ENCODE peak calls at places on chromosomes 13 and 19, in eight cellular contexts. C is heart right ventricle; N is breast epithelium; I is CD8-positive, alpha-beta T cell; Z is thoracic aorta; T is RWPE1; U is adrenal gland; R is colonic mucosa. E is an unnamed sample.

GRCh38 chr19:58406818-58407657 is 1.4 kb upstream of the ZNF584 start:
- DNase-seq in C (no peak), N (no peak), I (no peak), Z (no peak), T (no peak), U (no peak), R (no peak), E (no peak)

GRCh38 chr19:18397242-18398202 is at the start of gene LRRC25:
- DNase-seq in C (no peak), N (no peak), I (no peak), Z (no peak), T (no peak), U (no peak), R (no peak), E (no peak)

GRCh38 chr13:109605846-109606245 is 180.5 kb downstream of the IRS2 start:
- DNase-seq in C (no peak), N (no peak), I (no peak), Z (no peak), T (no peak), U (no peak), R (no peak), E (no peak)

GRCh38 chr19:40776966-40777794 is 867 bp upstream of the RAB4B start:
- DNase-seq in C (peak; percentile 95), N (peak; percentile 85), I (peak; percentile 92), Z (peak; percentile 87), T (peak; percentile 90), U (peak; percentile 90), R (peak; percentile 95), E (peak; percentile 95)

GRCh38 chr19:30149300-30149699 is 207.3 kb downstream of the URI1 start:
- DNase-seq in C (no peak), N (no peak), I (no peak), Z (no peak), T (no peak), U (no peak), R (no peak), E (no peak)

GRCh38 chr13:31522431-31522830 is 216.9 kb upstream of the RXFP2 start:
- DNase-seq in C (no peak), N (no peak), I (no peak), Z (no peak), T (no peak), U (no peak), R (no peak), E (no peak)

GRCh38 chr19:19064811-19065745 is 1.3 kb downstream of the SLC25A42 start:
- DNase-seq in C (no peak), N (no peak), I (peak; percentile 27), Z (no peak), T (peak; percentile 14), U (no peak), R (peak; percentile 47), E (no peak)

GRCh38 chr13:74288361-74288911 is 154.2 kb upstream of the KLF12 start:
- DNase-seq in C (peak; percentile 53), N (no peak), I (peak; percentile 34), Z (no peak), T (no peak), U (no peak), R (peak; percentile 46), E (no peak)

GRCh38 chr13:51556740-51557139 is 27.5 kb upstream of the WDFY2 start:
- DNase-seq in C (no peak), N (no peak), I (no peak), Z (no peak), T (peak; percentile 53), U (no peak), R (no peak), E (no peak)

GRCh38 chr13:51479199-51479523 is 26.3 kb upstream of the INTS6 start:
- DNase-seq in C (no peak), N (no peak), I (no peak), Z (no peak), T (peak; percentile 59), U (no peak), R (no peak), E (no peak)

GRCh38 chr13:49399801-49400472 is 43.9 kb downstream of the CAB39L start:
- DNase-seq in C (no peak), N (no peak), I (no peak), Z (no peak), T (no peak), U (no peak), R (no peak), E (no peak)

GRCh38 chr19:35153701-35154534 is 617 bp upstream of the FXYD5 start:
- DNase-seq in C (no peak), N (no peak), I (peak; percentile 78), Z (no peak), T (peak; percentile 49), U (no peak), R (peak; percentile 50), E (peak; percentile 83)

GRCh38 chr13:26558074-26558805 is 757 bp downstream of the WASF3 start:
- DNase-seq in C (no peak), N (no peak), I (no peak), Z (no peak), T (peak; percentile 12), U (peak; percentile 24), R (peak; percentile 22), E (peak; percentile 64)

GRCh38 chr19:5063873-5064645 is 95.1 kb downstream of the KDM4B start:
- DNase-seq in C (no peak), N (no peak), I (no peak), Z (no peak), T (no peak), U (no peak), R (no peak), E (no peak)

GRCh38 chr13:87872813-87873212 is 201.6 kb downstream of the SLITRK5 start:
- DNase-seq in C (no peak), N (no peak), I (no peak), Z (no peak), T (no peak), U (no peak), R (no peak), E (no peak)

GRCh38 chr13:47859129-47859528 is 141.9 kb downstream of the SUCLA2 start:
- DNase-seq in C (no peak), N (no peak), I (no peak), Z (no peak), T (no peak), U (no peak), R (no peak), E (no peak)

GRCh38 chr13:109985871-109986270 is 199.5 kb upstream of the IRS2 start:
- DNase-seq in C (no peak), N (no peak), I (no peak), Z (no peak), T (no peak), U (no peak), R (no peak), E (no peak)

GRCh38 chr19:7862413-7862951 is 11.7 kb downstream of the PRR36 start:
- DNase-seq in C (peak; percentile 43), N (peak; percentile 65), I (peak; percentile 59), Z (no peak), T (peak; percentile 80), U (peak; percentile 90), R (peak; percentile 87), E (no peak)

GRCh38 chr13:87684850-87685735 is 13.9 kb downstream of the SLITRK5 start:
- DNase-seq in C (no peak), N (no peak), I (no peak), Z (no peak), T (no peak), U (no peak), R (no peak), E (no peak)

GRCh38 chr19:40740747-40741146 is 9.5 kb downstream of the ACTMAP start:
- DNase-seq in C (peak; percentile 65), N (no peak), I (no peak), Z (peak; percentile 44), T (no peak), U (no peak), R (peak; percentile 45), E (no peak)

GRCh38 chr19:38666662-38667448 is 19.4 kb downstream of the ACTN4 start:
- DNase-seq in C (peak; percentile 76), N (peak; percentile 65), I (no peak), Z (no peak), T (no peak), U (peak; percentile 84), R (no peak), E (no peak)

GRCh38 chr13:47420568-47420967 is 523.7 kb upstream of the HTR2A start:
- DNase-seq in C (no peak), N (no peak), I (no peak), Z (no peak), T (no peak), U (peak; percentile 41), R (no peak), E (no peak)

GRCh38 chr19:45646345-45646698 is 7.1 kb upstream of the EML2 start:
- DNase-seq in C (no peak), N (no peak), I (no peak), Z (no peak), T (no peak), U (no peak), R (no peak), E (no peak)
- H3K27ac ChIP-seq in C (no peak overlapping the region), N (no peak overlapping the region), I (no peak overlapping the region), Z (no peak overlapping the region), T (peak overlapping the region; percentile 66), U (no peak overlapping the region), R (no peak overlapping the region), E (no peak overlapping the region)

DNA sequence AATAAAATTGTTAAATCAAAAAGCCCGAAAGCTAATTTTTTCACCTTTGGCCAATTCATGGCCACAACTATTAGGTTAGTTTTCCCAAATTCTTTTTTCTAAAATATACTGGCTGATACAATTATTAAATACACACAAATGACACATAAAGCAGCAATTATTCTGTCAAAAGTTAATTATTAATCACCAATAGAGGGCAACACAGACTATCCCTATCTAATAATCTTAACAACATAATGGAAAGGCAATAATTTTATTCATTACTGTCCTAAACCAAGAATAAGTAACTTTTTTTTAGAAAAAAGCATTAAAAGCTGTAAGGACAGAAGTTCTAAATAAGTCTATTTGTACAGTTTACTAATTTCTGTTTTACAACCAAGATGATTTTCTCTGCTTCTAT is 51.7 kb downstream of the KATNAL1 start:
- DNase-seq in C (no peak), N (no peak), I (no peak), Z (no peak), T (peak; percentile 5), U (no peak), R (no peak), E (no peak)
- TF ChIP-seq CTCF in C (peak; percentile 43), N (peak; percentile 47), I (no peak), Z (peak; percentile 12), T (peak; percentile 36), U (peak; percentile 38), R (no peak), E (no peak)

GRCh38 chr13:41054919-41055619 is 6.2 kb upstream of the WBP4 start:
- DNase-seq in C (no peak), N (no peak), I (no peak), Z (no peak), T (no peak), U (no peak), R (no peak), E (no peak)
- H3K27ac ChIP-seq in C (peak overlapping the region; percentile 9), N (peak overlapping the region; percentile 68), I (no peak overlapping the region), Z (peak overlapping the region; percentile 5), T (no peak overlapping the region), U (peak overlapping the region; percentile 30), R (peak overlapping the region; percentile 30), E (peak overlapping the region; percentile 22)

DNA sequence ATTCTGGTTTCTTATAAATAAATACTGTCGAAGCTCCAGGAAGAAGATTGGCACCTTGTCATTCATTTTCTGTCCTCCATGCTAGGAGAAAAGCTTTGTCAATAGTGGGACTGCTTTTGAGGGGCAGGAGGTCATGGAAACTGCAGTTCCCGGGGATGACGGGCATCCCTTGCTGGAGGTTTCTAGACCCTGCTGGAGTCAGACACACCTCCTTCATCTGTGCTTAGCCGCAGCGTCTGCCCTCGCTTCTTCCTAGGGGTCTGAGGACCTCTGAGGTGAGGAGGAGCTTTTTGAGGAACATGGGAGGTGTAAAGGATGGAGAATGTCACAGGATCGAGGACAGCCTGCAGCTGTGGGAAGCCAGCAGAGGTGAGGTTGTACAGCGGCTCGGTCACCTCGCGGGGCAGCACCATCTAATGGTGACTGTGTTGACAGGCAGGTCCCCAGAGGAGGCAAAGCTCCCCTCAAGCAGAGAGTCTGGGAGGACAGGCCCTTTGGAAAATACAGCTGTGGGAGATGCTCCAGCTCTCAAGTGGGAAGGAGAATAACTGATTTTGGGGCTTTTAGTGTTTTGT is 172.7 kb upstream of the RNF113B start:
- DNase-seq in C (peak; percentile 15), N (peak; percentile 59), I (no peak), Z (no peak), T (no peak), U (peak; percentile 25), R (no peak), E (no peak)
- TF ChIP-seq CTCF in C (peak; percentile 61), N (no peak), I (no peak), Z (no peak), T (no peak), U (no peak), R (no peak), E (no peak)